ENCODE peak calls at places on chromosomes 3 and 15, in ten cellular contexts. U, V, A, G, P, N, M, S, I and K are unnamed samples.

GRCh38 chr3:53346514-53346913 is 829 bp downstream of the DCP1A start:
- DNase-seq in U (no peak), A (no peak), N (no peak), M (no peak), S (peak), I (no peak), G (no peak), V (no peak), P (no peak), K (no peak)

GRCh38 chr15:68258684-68259083 is 18.9 kb upstream of the FEM1B start:
- DNase-seq in M (no peak), N (no peak), U (peak), G (no peak), S (no peak), A (no peak), P (no peak), I (no peak), V (no peak), K (no peak)

GRCh38 chr3:196914866-196915265 is 27.5 kb downstream of the NCBP2 start:
- DNase-seq in U (no peak), M (no peak), G (no peak), N (no peak), I (no peak), P (no peak), A (no peak), S (no peak), V (no peak), K (no peak)

GRCh38 chr15:88835646-88836045 is 32.4 kb downstream of the ACAN start:
- DNase-seq in P (no peak), U (peak), N (no peak), S (peak), I (peak), G (no peak), A (no peak), M (no peak), V (no peak), K (no peak)

GRCh38 chr15:46329876-46330275 is 695.0 kb downstream of the SQOR start:
- DNase-seq in S (no peak), V (no peak), U (no peak), I (no peak), N (no peak), A (no peak), P (no peak), G (no peak), M (no peak), K (no peak)

GRCh38 chr3:177579419-177579818 is 382.1 kb upstream of the TBL1XR1 start:
- DNase-seq in N (no peak), U (no peak), G (no peak), S (no peak), P (no peak), M (no peak), I (peak), A (no peak), V (no peak), K (no peak)

GRCh38 chr3:34351857-34352545 is 553.6 kb downstream of the PDCD6IP start:
- DNase-seq in M (no peak), P (no peak), A (no peak), G (no peak), S (no peak), V (no peak), U (no peak), N (no peak), I (no peak), K (no peak)

GRCh38 chr15:29773816-29774215 is 48.5 kb downstream of the TJP1 start:
- DNase-seq in U (no peak), P (no peak), A (no peak), I (peak), S (peak), G (no peak), N (no peak), M (no peak), V (no peak), K (no peak)

GRCh38 chr3:50639055-50639494 is 22.1 kb downstream of the MAPKAPK3 start:
- DNase-seq in U (peak), V (no peak), S (peak), N (peak), P (no peak), I (peak), G (peak), A (no peak), M (no peak), K (no peak)

GRCh38 chr3:107064445-107065060 is 312.7 kb upstream of the CCDC54 start:
- DNase-seq in A (peak), U (peak), I (peak), P (peak), M (peak), N (peak), G (peak), S (peak), V (peak), K (peak)

GRCh38 chr3:25527796-25528195 is 99.7 kb downstream of the RARB start:
- DNase-seq in P (no peak), N (no peak), S (no peak), A (no peak), M (no peak), G (no peak), V (no peak), U (no peak), I (no peak), K (peak)

GRCh38 chr3:38227989-38228388 is 37.6 kb upstream of the SLC22A13 start:
- DNase-seq in N (no peak), A (no peak), S (peak), M (no peak), U (peak), I (peak), V (no peak), P (no peak), G (no peak), K (no peak)

GRCh38 chr15:25465835-25466234 is 27.0 kb upstream of the UBE3A start:
- DNase-seq in A (no peak), G (no peak), S (no peak), P (peak), I (no peak), M (no peak), N (peak), U (no peak), V (no peak), K (peak)

GRCh38 chr3:51099794-51100542 is 285.1 kb upstream of the MANF start:
- DNase-seq in V (peak), I (peak), G (peak), U (peak), S (peak), P (peak), M (no peak), N (peak), A (no peak), K (no peak)

GRCh38 chr3:14415501-14415900 is 13.1 kb downstream of the SLC6A6 start:
- DNase-seq in G (no peak), I (peak), M (no peak), N (no peak), U (peak), V (no peak), S (peak), P (no peak), A (no peak), K (no peak)

GRCh38 chr3:173096994-173097785 is 43.8 kb downstream of the SPATA16 start:
- DNase-seq in U (no peak), M (no peak), P (no peak), I (peak), A (no peak), N (no peak), S (peak), V (no peak), G (no peak), K (no peak)

GRCh38 chr3:160641675-160642330 is 35.2 kb upstream of the ARL14 start:
- DNase-seq in A (no peak), I (peak), S (peak), G (no peak), N (no peak), P (no peak), V (no peak), U (peak), M (no peak), K (no peak)

GRCh38 chr15:40142428-40142827 is 18.4 kb upstream of the BUB1B start:
- DNase-seq in U (no peak), N (no peak), S (no peak), I (no peak), V (no peak), P (no peak), M (no peak), G (no peak), A (no peak), K (no peak)

GRCh38 chr15:91525746-91526145 is 327.8 kb upstream of the SLCO3A1 start:
- DNase-seq in S (no peak), G (no peak), U (no peak), M (no peak), I (no peak), N (no peak), A (no peak), P (no peak), V (no peak), K (no peak)